ENCODE peak calls at places on chromosomes 16 and 17, in ten cellular contexts. I is A549, W is IMR-90, T is Karpas-422, K is mammary epithelial cell, P is GM23338, F is GM23248, O is hepatocyte, D is SK-N-SH, Z is PC-3. C is an unnamed sample.

GRCh38 chr17:76544123-76544915 is 4.5 kb downstream of the PRCD start:
- DNase-seq in I (no peak), W (no peak), T (no peak), K (no peak), P (peak; percentile 27), F (no peak), O (peak; percentile 51), D (peak; percentile 90), Z (no peak), C (no peak)

GRCh38 chr16:14133907-14134306 is 62.8 kb downstream of the MRTFB start:
- DNase-seq in I (no peak), W (peak; percentile 15), T (no peak), K (no peak), P (no peak), F (no peak), O (no peak), D (no peak), Z (no peak), C (no peak)

GRCh38 chr16:46947900-46948547 is 25.4 kb downstream of the DNAJA2 start:
- DNase-seq in I (peak; percentile 38), W (peak; percentile 49), T (peak; percentile 89), K (peak; percentile 26), P (peak; percentile 72), F (peak; percentile 69), O (peak; percentile 50), D (peak; percentile 65), Z (peak; percentile 53), C (peak; percentile 56)

GRCh38 chr16:66366433-66367299 is at the start of gene CDH5:
- DNase-seq in I (no peak), W (no peak), T (no peak), K (no peak), P (no peak), F (peak; percentile 9), O (no peak), D (peak; percentile 47), Z (no peak), C (no peak)

GRCh38 chr17:50210249-50211225 is 9.1 kb upstream of the COL1A1 start:
- DNase-seq in I (peak; percentile 85), W (peak; percentile 99), T (no peak), K (peak; percentile 55), P (peak; percentile 72), F (peak; percentile 97), O (peak; percentile 93), D (peak; percentile 75), Z (peak; percentile 84), C (peak; percentile 48)

GRCh38 chr17:49610883-49611584 is 35.4 kb downstream of the NXPH3 start:
- DNase-seq in I (no peak), W (no peak), T (no peak), K (no peak), P (no peak), F (no peak), O (no peak), D (no peak), Z (no peak), C (no peak)

GRCh38 chr17:80254396-80255241 is 6.0 kb upstream of the RNF213 start:
- DNase-seq in I (peak; percentile 97), W (peak; percentile 91), T (no peak), K (peak; percentile 87), P (no peak), F (peak; percentile 95), O (peak; percentile 78), D (peak; percentile 41), Z (peak; percentile 100), C (no peak)

GRCh38 chr16:65497571-65497970 is 375.7 kb upstream of the CDH11 start:
- DNase-seq in I (no peak), W (peak; percentile 33), T (no peak), K (no peak), P (no peak), F (no peak), O (no peak), D (no peak), Z (no peak), C (no peak)

GRCh38 chr17:57782051-57782490 is 37.0 kb upstream of the CCDC182 start:
- DNase-seq in I (no peak), W (no peak), T (no peak), K (no peak), P (peak; percentile 16), F (no peak), O (no peak), D (peak; percentile 84), Z (no peak), C (peak; percentile 20)

GRCh38 chr17:57783338-57783742 is 38.2 kb upstream of the CCDC182 start:
- DNase-seq in I (peak; percentile 84), W (peak; percentile 5), T (peak; percentile 92), K (peak; percentile 13), P (peak; percentile 93), F (peak; percentile 52), O (peak; percentile 82), D (peak; percentile 98), Z (peak; percentile 79), C (peak; percentile 93)

GRCh38 chr17:57785032-57785431 is 39.9 kb upstream of the CCDC182 start:
- DNase-seq in I (no peak), W (no peak), T (no peak), K (no peak), P (no peak), F (no peak), O (peak; percentile 14), D (no peak), Z (no peak), C (no peak)

GRCh38 chr17:57782642-57783337 is 37.7 kb upstream of the CCDC182 start:
- DNase-seq in I (no peak), W (no peak), T (no peak), K (no peak), P (no peak), F (no peak), O (no peak), D (peak; percentile 51), Z (no peak), C (peak; percentile 65)

DNA sequence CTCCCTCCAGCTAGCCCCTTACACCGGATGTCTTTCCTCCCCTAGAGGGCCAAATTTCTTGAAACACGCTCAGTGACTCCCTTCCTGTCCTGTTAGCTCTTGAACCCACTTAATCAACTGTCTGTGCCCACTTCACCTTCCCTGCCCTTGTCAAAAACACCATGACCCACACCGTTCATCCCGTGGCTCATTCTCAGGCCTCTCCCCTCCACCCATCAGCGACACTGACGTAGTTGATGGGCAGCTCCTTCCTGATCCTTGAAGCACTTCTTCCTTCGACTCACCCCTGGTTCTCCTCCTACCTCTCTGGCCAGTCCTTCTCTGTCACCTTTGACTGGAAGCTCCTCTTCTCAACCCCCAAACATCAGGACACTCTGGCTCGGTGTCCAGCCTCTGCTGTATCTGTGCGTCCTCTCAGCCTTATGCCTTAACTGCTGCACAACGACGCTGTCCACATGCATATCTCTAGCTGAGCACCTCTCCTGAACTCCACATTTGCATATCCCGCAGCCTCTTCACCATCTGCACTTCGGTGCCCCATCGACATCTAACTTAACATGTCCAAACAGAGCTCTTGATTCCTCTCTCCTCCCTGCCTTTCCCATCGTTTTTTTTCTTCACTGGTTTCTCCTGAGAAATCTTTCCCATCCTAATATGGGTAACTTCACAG is 39.3 kb upstream of the CCDC182 start:
- DNase-seq in I (no peak), W (no peak), T (peak; percentile 60), K (no peak), P (no peak), F (no peak), O (no peak), D (no peak), Z (no peak), C (no peak)
- H3K4me2 ChIP-seq in I (no peak overlapping the region), W (no peak overlapping the region), T (peak overlapping the region; percentile 68), K (no peak overlapping the region), P (no peak overlapping the region), F (no peak overlapping the region), O (no peak overlapping the region), D (no peak overlapping the region), Z (no peak overlapping the region), C (no peak overlapping the region)

GRCh38 chr17:33493566-33493965 is 200.5 kb upstream of the ASIC2 start:
- DNase-seq in I (no peak), W (no peak), T (no peak), K (no peak), P (no peak), F (no peak), O (no peak), D (no peak), Z (no peak), C (no peak)

GRCh38 chr17:33492082-33492481 is 199.0 kb upstream of the ASIC2 start:
- DNase-seq in I (no peak), W (no peak), T (no peak), K (no peak), P (no peak), F (no peak), O (no peak), D (no peak), Z (no peak), C (no peak)

GRCh38 chr17:33494156-33494555 is 201.1 kb upstream of the ASIC2 start:
- DNase-seq in I (no peak), W (no peak), T (no peak), K (peak; percentile 1), P (no peak), F (peak; percentile 12), O (no peak), D (no peak), Z (no peak), C (no peak)

GRCh38 chr17:33497623-33498022 is 204.5 kb upstream of the ASIC2 start:
- DNase-seq in I (no peak), W (no peak), T (no peak), K (no peak), P (no peak), F (no peak), O (no peak), D (no peak), Z (no peak), C (no peak)

GRCh38 chr17:33492731-33493260 is 199.7 kb upstream of the ASIC2 start:
- DNase-seq in I (no peak), W (no peak), T (no peak), K (no peak), P (no peak), F (no peak), O (no peak), D (no peak), Z (no peak), C (no peak)
- H3K4me2 ChIP-seq in I (no peak overlapping the region), W (no peak overlapping the region), T (no peak overlapping the region), K (no peak overlapping the region), P (no peak overlapping the region), F (no peak overlapping the region), O (no peak overlapping the region), D (no peak overlapping the region), Z (no peak overlapping the region), C (no peak overlapping the region)

GRCh38 chr16:59574296-59574695 is 840.2 kb upstream of the GOT2 start:
- DNase-seq in I (no peak), W (no peak), T (no peak), K (no peak), P (no peak), F (no peak), O (no peak), D (no peak), Z (peak; percentile 25), C (no peak)
- H3K4me2 ChIP-seq in I (peak overlapping the region; percentile 55), W (no peak overlapping the region), T (no peak overlapping the region), K (no peak overlapping the region), P (no peak overlapping the region), F (peak overlapping the region; percentile 17), O (no peak overlapping the region), D (no peak overlapping the region), Z (peak overlapping the region; percentile 66), C (no peak overlapping the region)

DNA sequence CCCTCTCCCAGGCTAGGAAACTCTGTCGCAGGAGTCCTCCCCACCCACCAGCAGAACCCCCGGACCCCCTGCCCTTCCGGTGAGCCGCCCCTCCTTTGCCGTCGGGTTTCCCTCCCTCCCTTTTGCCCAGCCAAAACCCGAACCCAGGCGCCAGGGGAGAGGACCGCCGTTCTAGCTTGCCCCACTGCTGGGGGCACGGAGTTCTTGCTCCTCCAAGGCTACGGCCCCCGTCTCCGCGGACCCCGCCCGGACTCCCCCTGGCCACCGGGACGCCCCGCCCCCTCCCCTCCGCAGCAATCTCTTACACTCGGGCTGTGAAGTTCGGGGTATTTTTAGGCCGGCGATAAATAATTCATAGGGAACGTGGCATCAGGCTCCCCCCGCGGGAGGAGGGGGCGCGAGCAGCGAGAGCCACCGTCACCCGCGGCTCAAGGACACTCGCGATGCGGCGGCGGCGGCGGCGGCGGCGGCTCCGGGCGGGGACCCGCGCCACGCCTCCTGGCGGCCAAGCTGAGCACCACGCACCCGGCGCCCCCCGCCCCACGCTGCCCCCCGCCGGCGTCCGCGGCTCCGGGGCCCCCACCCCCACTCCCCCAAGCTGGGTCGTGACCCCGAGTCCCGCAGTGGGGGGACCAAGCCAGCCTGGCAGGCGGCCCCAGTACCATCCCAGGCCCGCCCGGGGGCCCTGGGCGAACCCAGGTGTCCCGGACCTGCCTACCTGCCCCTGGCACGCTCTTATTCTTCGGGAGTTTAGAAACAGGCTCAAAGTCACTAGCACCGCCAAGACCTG is at the start of gene GRIN2C:
- DNase-seq in I (no peak), W (no peak), T (no peak), K (no peak), P (no peak), F (no peak), O (peak; percentile 42), D (peak; percentile 93), Z (no peak), C (peak; percentile 52)
- H3K4me2 ChIP-seq in I (peak within 1 kb of the TSS; percentile 90), W (peak within 1 kb of the TSS; percentile 68), T (no peak within 1 kb of the TSS), K (no peak within 1 kb of the TSS), P (peak within 1 kb of the TSS; percentile 84), F (no peak within 1 kb of the TSS), O (peak within 1 kb of the TSS; percentile 95), D (peak within 1 kb of the TSS; percentile 76), Z (peak within 1 kb of the TSS; percentile 77), C (peak within 1 kb of the TSS; percentile 88)

C was measured in neural progenitor cell.